ENCODE peak calls at places on chromosomes 6 and 20, in eight cellular contexts. E is hippocampal formation, R is ureter, I is LoVo, D is tibial artery, U is cardiac septum, G is NCI-H510A, N is SK-N-MC. H is an unnamed sample.

GRCh38 chr6:166862287-166862977 is 93.9 kb downstream of the RNASET2 start:
- DNase-seq in E (peak), R (no peak), I (no peak), D (no peak), U (no peak), G (peak), N (no peak), H (peak)

GRCh38 chr20:58669287-58670006 is 18.4 kb downstream of the STX16 start:
- DNase-seq in E (no peak), R (no peak), I (no peak), D (no peak), U (no peak), G (no peak), N (no peak), H (no peak)

GRCh38 chr20:63009988-63010769 is 3.4 kb upstream of the BHLHE23 start:
- DNase-seq in E (no peak), R (no peak), I (no peak), D (no peak), U (no peak), G (no peak), N (no peak), H (no peak)

GRCh38 chr6:44071670-44072451 is 55.4 kb downstream of the MRPL14 start:
- DNase-seq in E (no peak), R (no peak), I (no peak), D (no peak), U (no peak), G (no peak), N (no peak), H (peak)

GRCh38 chr6:122033564-122034181 is 365.8 kb upstream of the HSF2 start:
- DNase-seq in E (peak), R (no peak), I (peak), D (no peak), U (no peak), G (peak), N (no peak), H (peak)

GRCh38 chr20:38181207-38181693 is 16.2 kb upstream of the TGM2 start:
- DNase-seq in E (no peak), R (no peak), I (no peak), D (no peak), U (peak), G (peak), N (no peak), H (no peak)

GRCh38 chr6:157200611-157201010 is 122.7 kb downstream of the TMEM242 start:
- DNase-seq in E (no peak), R (no peak), I (no peak), D (no peak), U (no peak), G (no peak), N (no peak), H (no peak)

GRCh38 chr6:167846997-167847606 is 20.4 kb downstream of the AFDN start:
- DNase-seq in E (no peak), R (no peak), I (no peak), D (no peak), U (no peak), G (no peak), N (no peak), H (no peak)

GRCh38 chr6:706161-706560 is 13.2 kb upstream of the EXOC2 start:
- DNase-seq in E (no peak), R (no peak), I (no peak), D (no peak), U (no peak), G (no peak), N (no peak), H (peak)

GRCh38 chr6:3811191-3811590 is 38.0 kb upstream of the FAM50B start:
- DNase-seq in E (no peak), R (no peak), I (no peak), D (no peak), U (no peak), G (no peak), N (no peak), H (no peak)

GRCh38 chr6:159116343-159116742 is 52.9 kb upstream of the FNDC1 start:
- DNase-seq in E (no peak), R (no peak), I (no peak), D (peak), U (no peak), G (no peak), N (no peak), H (no peak)

GRCh38 chr6:20001286-20001685 is 164.1 kb downstream of the ID4 start:
- DNase-seq in E (no peak), R (no peak), I (no peak), D (no peak), U (no peak), G (no peak), N (no peak), H (no peak)

GRCh38 chr6:129140571-129140970 is 257.6 kb downstream of the LAMA2 start:
- DNase-seq in E (peak), R (no peak), I (no peak), D (peak), U (no peak), G (no peak), N (no peak), H (peak)

GRCh38 chr6:107634147-107635057 is 144.5 kb downstream of the SOBP start:
- DNase-seq in E (no peak), R (no peak), I (no peak), D (no peak), U (no peak), G (no peak), N (no peak), H (no peak)

GRCh38 chr20:13788167-13788834 is 3.5 kb downstream of the NDUFAF5 start:
- DNase-seq in E (peak), R (no peak), I (peak), D (peak), U (no peak), G (peak), N (peak), H (peak)

GRCh38 chr6:37038297-37039198 is 33.1 kb downstream of the FGD2 start:
- DNase-seq in E (no peak), R (no peak), I (no peak), D (peak), U (no peak), G (no peak), N (no peak), H (no peak)

GRCh38 chr6:107716688-107717089 is 107.4 kb downstream of the SCML4 start:
- DNase-seq in E (no peak), R (no peak), I (no peak), D (no peak), U (no peak), G (no peak), N (no peak), H (no peak)

GRCh38 chr6:31037692-31038091 is 27.4 kb downstream of the MUC22 start:
- DNase-seq in E (no peak), R (no peak), I (no peak), D (no peak), U (no peak), G (no peak), N (no peak), H (peak)

GRCh38 chr6:106082735-106083398 is 3.3 kb upstream of the PRDM1 start:
- DNase-seq in E (no peak), R (no peak), I (no peak), D (no peak), U (no peak), G (no peak), N (no peak), H (peak)

GRCh38 chr6:157653521-157653920 is 169.5 kb upstream of the SNX9 start:
- DNase-seq in E (no peak), R (no peak), I (no peak), D (no peak), U (no peak), G (no peak), N (no peak), H (no peak)

GRCh38 chr6:140283197-140283596 is 908.7 kb upstream of the CITED2 start:
- DNase-seq in E (no peak), R (no peak), I (no peak), D (no peak), U (no peak), G (no peak), N (no peak), H (no peak)

GRCh38 chr6:157529654-157530039 is 148.7 kb downstream of the ZDHHC14 start:
- DNase-seq in E (no peak), R (no peak), I (no peak), D (no peak), U (no peak), G (no peak), N (no peak), H (no peak)

GRCh38 chr6:41702771-41703494 is 32.5 kb downstream of the TFEB start:
- DNase-seq in E (no peak), R (no peak), I (no peak), D (no peak), U (no peak), G (no peak), N (no peak), H (no peak)

GRCh38 chr6:38415231-38416005 is 224.3 kb downstream of the BTBD9 start:
- DNase-seq in E (no peak), R (no peak), I (no peak), D (no peak), U (no peak), G (no peak), N (no peak), H (no peak)

GRCh38 chr6:149324428-149324827 is 6.9 kb downstream of the TAB2 start:
- DNase-seq in E (no peak), R (no peak), I (no peak), D (no peak), U (no peak), G (no peak), N (no peak), H (peak)

GRCh38 chr20:62480318-62480717 is 4.5 kb upstream of the GATA5 start:
- DNase-seq in E (no peak), R (no peak), I (no peak), D (no peak), U (no peak), G (no peak), N (no peak), H (no peak)

GRCh38 chr6:52566201-52566600 is 10.7 kb downstream of the TRAM2 start:
- DNase-seq in E (no peak), R (no peak), I (no peak), D (no peak), U (no peak), G (no peak), N (no peak), H (no peak)

GRCh38 chr6:107114872-107115694 is at the start of gene BEND3:
- DNase-seq in E (no peak), R (peak), I (peak), D (no peak), U (peak), G (no peak), N (no peak), H (no peak)

GRCh38 chr6:13413466-13413862 is 73.9 kb downstream of the GFOD1 start:
- DNase-seq in E (no peak), R (no peak), I (no peak), D (peak), U (no peak), G (no peak), N (no peak), H (no peak)

GRCh38 chr6:40898073-40898472 is 140.9 kb downstream of the UNC5CL start:
- DNase-seq in E (no peak), R (no peak), I (no peak), D (no peak), U (no peak), G (no peak), N (no peak), H (no peak)

GRCh38 chr20:24949756-24950127 is 673 bp downstream of the CST7 start:
- DNase-seq in E (no peak), R (peak), I (no peak), D (no peak), U (no peak), G (no peak), N (no peak), H (no peak)